ENCODE peak calls at places on chromosomes 16 and 17, in five cellular contexts. U is uterus, C is A549, I is kidney epithelial cell, G is Peyer's patch. P is an unnamed sample.
A peak's percentile ranks its signal among the peaks of the same experiment; 100 is the strongest.

GRCh38 chr17:42879596-42879985 is 21.0 kb upstream of the G6PC1 start:
- DNase-seq in C (no peak), G (no peak), I (no peak), U (no peak), P (no peak)

GRCh38 chr16:53091508-53092211 is 36.9 kb downstream of the CHD9 start:
- DNase-seq in G (no peak), C (no peak), U (peak; percentile 77), I (no peak), P (no peak)

GRCh38 chr17:65487990-65488389 is 73.5 kb downstream of the AXIN2 start:
- DNase-seq in C (no peak), G (no peak), U (no peak), I (no peak), P (no peak)

GRCh38 chr17:28466521-28467048 is 6.9 kb upstream of the SLC13A2 start:
- DNase-seq in C (no peak), G (no peak), U (no peak), I (no peak), P (no peak)

GRCh38 chr17:20203021-20203420 is 193.9 kb downstream of the SPECC1 start:
- DNase-seq in C (no peak), U (no peak), G (no peak), I (no peak), P (no peak)

GRCh38 chr16:20369452-20370054 is 17.0 kb upstream of the UMOD start:
- DNase-seq in I (no peak), C (no peak), G (no peak), U (no peak), P (no peak)

GRCh38 chr16:11079657-11080187 is 135.4 kb downstream of the CLEC16A start:
- DNase-seq in G (no peak), I (no peak), U (no peak), C (no peak), P (no peak)

GRCh38 chr17:8956521-8956920 is 9.0 kb downstream of the PIK3R5 start:
- DNase-seq in G (no peak), U (no peak), C (no peak), I (no peak), P (no peak)

GRCh38 chr16:58507195-58507962 is 7.4 kb downstream of the NDRG4 start:
- DNase-seq in I (no peak), U (no peak), G (no peak), C (no peak), P (no peak)

GRCh38 chr16:27511657-27512056 is 38.1 kb downstream of the GTF3C1 start:
- DNase-seq in G (no peak), U (no peak), C (no peak), I (peak; percentile 76), P (no peak)

GRCh38 chr16:6165330-6165984 is 1067.9 kb upstream of the EEF2KMT start:
- DNase-seq in U (no peak), C (no peak), G (no peak), I (no peak), P (no peak)

GRCh38 chr16:12833939-12834338 is 30.3 kb upstream of the CPPED1 start:
- DNase-seq in I (peak; percentile 51), U (no peak), C (peak; percentile 54), G (no peak), P (peak; percentile 37)

GRCh38 chr17:57679356-57679755 is 65.7 kb downstream of the CCDC182 start:
- DNase-seq in C (no peak), I (no peak), U (no peak), G (no peak), P (no peak)

GRCh38 chr16:51939371-51940005 is 607.5 kb downstream of the TOX3 start:
- DNase-seq in G (no peak), U (no peak), I (no peak), C (no peak), P (no peak)

GRCh38 chr17:69326302-69327059 is 452 bp downstream of the ABCA5 start:
- DNase-seq in C (no peak), G (no peak), U (no peak), I (no peak), P (no peak)

GRCh38 chr16:31869511-31870201 is 4.0 kb upstream of the ZNF267 start:
- DNase-seq in I (peak; percentile 74), G (no peak), C (no peak), U (no peak), P (no peak)
- TF ChIP-seq CTCF in I (no peak), G (no peak), C (no peak), U (no peak), P (no peak)

DNA sequence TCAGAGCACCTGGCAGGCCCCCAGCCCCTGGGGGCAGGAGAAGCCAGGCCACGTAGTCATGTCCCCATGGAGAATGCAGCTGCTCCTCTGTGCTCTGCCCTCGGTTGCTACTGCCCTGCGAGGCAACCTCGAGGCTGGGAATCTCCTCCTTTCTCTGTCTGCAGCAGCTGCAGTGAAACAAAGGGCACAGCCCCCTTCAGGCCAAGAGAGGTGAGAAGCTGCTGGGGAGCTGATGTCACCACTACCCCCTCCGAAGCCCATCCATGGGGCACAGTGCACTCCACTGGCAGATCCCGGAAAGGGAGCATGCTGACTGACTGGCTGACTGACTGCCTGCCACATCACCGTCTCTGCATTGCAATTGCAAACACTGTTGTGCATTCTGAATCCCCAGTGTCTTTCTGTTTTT is 103.7 kb downstream of the GRIN2A start:
- DNase-seq in G (no peak), I (no peak), U (no peak), C (no peak), P (peak; percentile 75)
- TF ChIP-seq CTCF in G (no peak), I (peak; percentile 2), U (no peak), C (no peak), P (peak; percentile 45)

GRCh38 chr16:47424846-47425245 is 36.0 kb downstream of the ITFG1 start:
- DNase-seq in C (no peak), G (no peak), U (no peak), I (no peak), P (no peak)
- TF ChIP-seq CTCF in C (no peak), G (no peak), U (no peak), I (no peak), P (no peak)

DNA sequence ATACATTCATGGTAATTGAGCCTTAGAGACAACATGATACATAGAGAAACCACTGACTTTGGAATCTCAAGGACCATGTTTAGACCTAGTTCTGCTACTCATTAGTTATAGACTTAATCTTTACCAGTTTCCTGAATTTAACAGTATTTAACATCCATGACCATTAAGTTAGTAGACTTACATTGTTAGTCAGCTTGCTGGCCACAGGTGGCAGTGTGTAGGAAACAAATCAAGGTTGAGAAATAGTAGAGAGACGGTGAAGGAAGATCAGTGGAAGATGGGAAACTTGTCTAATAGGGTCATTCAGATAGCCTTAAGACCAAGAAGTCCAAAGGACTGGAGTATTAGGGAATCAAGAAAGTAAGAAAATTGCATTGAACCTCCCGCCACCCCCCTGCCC is 31.0 kb downstream of the OMG start:
- DNase-seq in U (no peak), I (no peak), G (no peak), C (no peak), P (no peak)
- TF ChIP-seq CTCF in U (no peak), I (peak; percentile 7), G (no peak), C (peak; percentile 37), P (no peak)